ENCODE peak calls at places on chromosomes 7 and 10, in eight cellular contexts. L is CD4-positive, alpha-beta T cell; E is activated CD8-positive, alpha-beta memory T cell treated with anti-CD3 and anti-CD28 coated beads, Interleukin-2, amount 10 ng/mL, durations not matched to agents 7 days and 5 days; M is activated CD4-positive, alpha-beta T cell treated with anti-CD3 and anti-CD28 coated beads, Interleukin-2, amount 50 U/mL, for 4 hours; Y is cerebellar cortex; X is activated T-cell treated with anti-CD3 and anti-CD28 coated beads for 1 hour; I is 8988T; U is heart right ventricle. N is an unnamed sample.

GRCh38 chr10:76031099-76031498 is 599.7 kb downstream of the LRMDA start:
- DNase-seq in U (no peak), E (no peak), X (no peak), I (no peak), L (no peak), Y (no peak), M (no peak), N (no peak)

GRCh38 chr10:113290137-113290536 is 262.7 kb upstream of the HABP2 start:
- DNase-seq in U (no peak), L (no peak), M (no peak), Y (no peak), X (no peak), I (no peak), E (no peak), N (no peak)

GRCh38 chr7:50502947-50503346 is 52.8 kb upstream of the FIGNL1 start:
- DNase-seq in Y (no peak), M (no peak), I (no peak), L (no peak), E (no peak), X (no peak), U (no peak), N (no peak)

GRCh38 chr10:58994226-58995057 is 182.0 kb upstream of the PHYHIPL start:
- DNase-seq in M (no peak), Y (no peak), E (no peak), X (no peak), L (no peak), I (no peak), U (no peak), N (no peak)

GRCh38 chr10:131126321-131127121 is 185.0 kb downstream of the TCERG1L start:
- DNase-seq in U (no peak), M (no peak), X (no peak), E (no peak), L (no peak), I (no peak), Y (peak; percentile 83), N (peak; percentile 86)

GRCh38 chr10:79488870-79489269 is 23.5 kb upstream of the EIF5AL1 start:
- DNase-seq in Y (no peak), X (no peak), M (no peak), I (no peak), L (no peak), E (no peak), U (no peak), N (no peak)

GRCh38 chr10:43128331-43128730 is 9.9 kb upstream of the CSGALNACT2 start:
- DNase-seq in I (no peak), Y (no peak), M (no peak), L (no peak), U (no peak), E (no peak), X (no peak), N (no peak)

GRCh38 chr7:44064791-44065430 is 456 bp downstream of the PGAM2 start:
- DNase-seq in U (no peak), X (no peak), L (no peak), M (no peak), Y (no peak), I (no peak), E (no peak), N (no peak)

GRCh38 chr7:74288034-74288881 is 949 bp upstream of the CLIP2 start:
- DNase-seq in M (no peak), I (no peak), E (no peak), X (no peak), L (no peak), Y (peak; percentile 61), U (no peak), N (peak; percentile 70)

GRCh38 chr7:94396044-94396443 is 1.3 kb downstream of the COL1A2 start:
- DNase-seq in I (no peak), E (no peak), M (no peak), Y (no peak), X (no peak), L (no peak), U (peak; percentile 5), N (no peak)

N was measured in G401.